ENCODE peak calls at places on chromosomes 13 and 19, in five cellular contexts. I is testis, S is osteoblast, C is mesenchymal stem cell, Y is tibial artery. W is an unnamed sample. For H3K4me1 and H3K27me3, the result is how much of the 10 kb centered on the place peaks cover.

GRCh38 chr19:44925114-44925891 is 10.9 kb downstream of the APOC1 start:
- DNase-seq in I (peak), S (peak), C (peak), Y (peak), W (no peak)

GRCh38 chr19:9917322-9917721 is 19.0 kb downstream of the OLFM2 start:
- DNase-seq in I (peak), S (peak), C (peak), Y (no peak), W (no peak)

GRCh38 chr13:107864543-107865460 is 350.5 kb downstream of the LIG4 start:
- DNase-seq in I (peak), S (peak), C (peak), Y (no peak), W (no peak)

GRCh38 chr13:112760440-112760839 is 70.6 kb downstream of the ATP11A start:
- DNase-seq in I (no peak), S (no peak), C (no peak), Y (no peak), W (no peak)

GRCh38 chr13:20294497-20294896 is 62.4 kb upstream of the GJB6 start:
- DNase-seq in I (no peak), S (no peak), C (no peak), Y (no peak), W (no peak)

GRCh38 chr13:60386250-60386649 is 10.8 kb upstream of the TDRD3 start:
- DNase-seq in I (no peak), S (no peak), C (no peak), Y (no peak), W (no peak)

GRCh38 chr19:5683177-5683886 is 2.5 kb downstream of the HSD11B1L start:
- DNase-seq in I (no peak), S (no peak), C (no peak), Y (no peak), W (no peak)

GRCh38 chr19:15402411-15403150 is 16.2 kb downstream of the AKAP8L start:
- DNase-seq in I (peak), S (peak), C (no peak), Y (peak), W (no peak)

GRCh38 chr19:6071103-6071485 is 39.2 kb downstream of the RFX2 start:
- DNase-seq in I (no peak), S (peak), C (peak), Y (peak), W (no peak)

GRCh38 chr13:97188207-97188606 is 33.9 kb upstream of the MBNL2 start:
- DNase-seq in I (no peak), S (no peak), C (no peak), Y (no peak), W (no peak)

GRCh38 chr13:56659041-56659471 is 481.7 kb upstream of the PRR20A start:
- DNase-seq in I (no peak), S (peak), C (no peak), Y (no peak), W (no peak)

GRCh38 chr13:26475176-26476110 is 82.0 kb upstream of the WASF3 start:
- DNase-seq in I (no peak), S (no peak), C (no peak), Y (no peak), W (no peak)

GRCh38 chr19:51272183-51272817 is 21.4 kb downstream of the SIGLECL1 start:
- DNase-seq in I (no peak), S (peak), C (no peak), Y (no peak), W (no peak)

GRCh38 chr19:42397315-42398166 is 7.4 kb upstream of the CNFN start:
- DNase-seq in I (no peak), S (peak), C (no peak), Y (no peak), W (no peak)

GRCh38 chr13:111526922-111527321 is 206.5 kb downstream of the TEX29 start:
- DNase-seq in I (no peak), S (no peak), C (no peak), Y (no peak), W (no peak)

GRCh38 chr13:111531505-111531904 is 211.1 kb downstream of the TEX29 start:
- DNase-seq in I (no peak), S (no peak), C (no peak), Y (no peak), W (no peak)

GRCh38 chr13:111528513-111528912 is 208.1 kb downstream of the TEX29 start:
- DNase-seq in I (no peak), S (no peak), C (no peak), Y (no peak), W (no peak)

GRCh38 chr13:111532111-111532510 is 211.7 kb downstream of the TEX29 start:
- DNase-seq in I (no peak), S (no peak), C (no peak), Y (no peak), W (no peak)

DNA sequence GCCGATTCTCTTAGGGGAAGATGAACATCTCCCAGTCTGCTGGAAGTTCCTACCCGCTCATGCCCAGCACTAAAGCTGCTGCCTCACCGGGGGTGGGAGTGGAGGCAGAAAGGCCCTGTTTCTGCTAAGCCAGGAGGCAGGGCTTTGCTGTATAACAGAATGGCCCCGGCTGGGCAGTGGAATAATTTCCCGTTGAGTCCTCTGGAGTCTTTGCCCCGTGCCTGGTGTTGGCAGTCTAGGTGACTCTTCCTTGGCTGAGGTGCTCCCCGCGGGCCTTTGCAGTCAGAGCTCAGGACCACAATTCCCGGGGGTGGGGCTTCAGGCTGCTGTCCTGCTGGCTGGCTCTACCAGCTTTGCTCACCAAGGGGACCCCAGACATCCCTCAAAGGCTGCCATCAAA is 209.7 kb downstream of the TEX29 start:
- DNase-seq in I (no peak), S (no peak), C (no peak), Y (no peak), W (no peak)
- H3K4me1 ChIP-seq in I (under half), S (under half), C (under half), Y (under half), W (under half)

DNA sequence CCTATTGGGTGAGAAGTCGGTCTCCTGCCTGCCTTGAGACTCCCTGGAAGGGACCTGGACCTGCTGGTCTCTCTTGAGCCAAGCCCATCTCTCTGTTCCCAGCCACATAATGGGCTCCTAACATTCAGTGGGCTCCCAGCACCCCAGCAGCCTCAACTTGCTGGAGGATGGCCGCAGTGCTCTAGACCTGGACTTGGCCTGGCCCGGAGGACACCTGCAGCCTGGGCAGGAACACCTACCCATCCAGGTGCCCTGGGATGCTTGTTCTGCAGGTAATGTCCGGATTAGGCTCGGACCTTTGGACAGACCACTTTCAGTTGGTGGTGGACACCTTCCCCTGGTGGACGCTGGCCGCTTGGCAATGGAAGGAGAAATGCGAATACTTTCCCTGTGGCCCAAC is 214.6 kb downstream of the URI1 start:
- DNase-seq in I (no peak), S (no peak), C (no peak), Y (no peak), W (no peak)
- H3K4me3 ChIP-seq in I (no peak), S (no peak), C (no peak), Y (no peak), W (no peak)

GRCh38 chr19:28880735-28881401 is 332.1 kb downstream of the UQCRFS1 start:
- DNase-seq in I (no peak), S (no peak), C (no peak), Y (no peak), W (no peak)
- H3K27me3 ChIP-seq in I (under half), S (under half), C (under half), Y (under half), W (under half)

DNA sequence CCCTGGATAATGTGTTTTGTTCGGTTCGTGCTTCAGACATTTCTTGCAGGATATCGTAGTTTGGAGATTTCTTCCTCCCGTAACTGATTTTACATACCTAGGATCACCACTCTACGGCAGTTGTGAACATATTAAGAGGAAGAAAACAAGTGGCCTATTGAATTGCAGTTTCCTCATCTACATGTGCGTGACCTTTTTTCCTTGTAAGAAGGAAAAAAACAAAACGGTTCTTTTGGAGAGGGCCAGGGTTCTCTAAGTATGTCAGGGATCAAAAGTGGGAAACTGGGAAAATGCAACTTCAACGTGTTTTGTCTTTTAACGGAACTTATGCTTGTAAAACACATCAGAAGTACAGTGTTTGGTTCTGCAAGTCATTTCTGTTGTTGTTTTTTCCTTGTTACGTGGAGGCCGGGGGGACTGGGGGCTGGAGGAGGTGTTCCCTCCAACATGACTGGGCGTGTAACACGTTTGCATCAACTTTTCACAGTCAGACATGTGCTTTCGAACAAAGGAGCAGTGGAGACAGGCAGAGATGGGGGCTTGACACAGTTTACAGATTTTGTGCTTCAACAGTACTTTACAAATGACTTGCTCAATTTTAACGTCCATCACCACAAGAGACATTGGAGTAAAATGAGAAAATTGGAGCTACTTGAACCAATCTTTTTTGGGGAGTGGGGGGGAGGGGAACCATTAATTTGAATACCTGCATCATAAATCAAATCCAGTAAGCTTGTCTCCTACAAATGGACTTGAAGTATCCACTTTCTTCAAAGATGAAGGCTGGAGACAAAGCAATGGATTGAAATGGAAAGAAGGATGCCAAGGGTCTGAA is 3.8 kb downstream of the ZC3H4 start:
- DNase-seq in I (no peak), S (no peak), C (peak), Y (no peak), W (no peak)
- H3K4me1 ChIP-seq in I (under half), S (under half), C (under half), Y (under half), W (under half)

DNA sequence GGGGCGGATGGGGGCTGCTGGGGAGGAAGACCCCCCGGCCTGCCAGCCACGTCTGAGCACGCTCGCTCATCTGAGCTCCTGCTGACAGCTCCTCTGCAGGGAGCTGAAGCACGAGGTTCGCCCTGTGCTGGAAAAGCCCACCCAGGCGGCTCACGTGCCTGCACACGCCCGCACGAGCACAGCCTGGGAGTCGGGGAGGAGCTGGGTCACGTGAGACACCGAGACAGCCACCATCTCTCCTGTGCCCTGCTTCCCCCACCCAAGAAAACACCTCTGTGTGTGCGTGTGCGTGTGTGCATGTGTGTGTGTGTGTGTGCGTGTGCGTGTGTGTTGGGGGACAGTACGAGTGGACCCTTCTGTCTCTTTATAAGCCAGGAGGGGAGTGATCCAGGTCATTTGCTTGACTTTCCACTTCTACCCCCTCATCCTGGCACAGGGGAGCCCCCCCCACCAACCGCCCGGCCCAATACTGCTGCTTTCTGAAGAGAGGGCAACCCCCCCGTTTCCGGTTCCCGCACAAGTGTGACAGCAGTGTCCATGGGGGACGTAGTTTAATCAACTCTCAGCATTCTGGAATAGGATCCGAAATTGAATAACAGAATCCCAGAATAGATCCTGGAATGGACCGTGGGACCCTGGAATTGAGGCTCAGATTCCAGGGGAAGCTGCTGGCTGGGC is 42.5 kb downstream of the CELF5 start:
- DNase-seq in I (peak), S (peak), C (no peak), Y (no peak), W (no peak)
- H3K4me3 ChIP-seq in I (no peak), S (no peak), C (no peak), Y (no peak), W (no peak)

DNA sequence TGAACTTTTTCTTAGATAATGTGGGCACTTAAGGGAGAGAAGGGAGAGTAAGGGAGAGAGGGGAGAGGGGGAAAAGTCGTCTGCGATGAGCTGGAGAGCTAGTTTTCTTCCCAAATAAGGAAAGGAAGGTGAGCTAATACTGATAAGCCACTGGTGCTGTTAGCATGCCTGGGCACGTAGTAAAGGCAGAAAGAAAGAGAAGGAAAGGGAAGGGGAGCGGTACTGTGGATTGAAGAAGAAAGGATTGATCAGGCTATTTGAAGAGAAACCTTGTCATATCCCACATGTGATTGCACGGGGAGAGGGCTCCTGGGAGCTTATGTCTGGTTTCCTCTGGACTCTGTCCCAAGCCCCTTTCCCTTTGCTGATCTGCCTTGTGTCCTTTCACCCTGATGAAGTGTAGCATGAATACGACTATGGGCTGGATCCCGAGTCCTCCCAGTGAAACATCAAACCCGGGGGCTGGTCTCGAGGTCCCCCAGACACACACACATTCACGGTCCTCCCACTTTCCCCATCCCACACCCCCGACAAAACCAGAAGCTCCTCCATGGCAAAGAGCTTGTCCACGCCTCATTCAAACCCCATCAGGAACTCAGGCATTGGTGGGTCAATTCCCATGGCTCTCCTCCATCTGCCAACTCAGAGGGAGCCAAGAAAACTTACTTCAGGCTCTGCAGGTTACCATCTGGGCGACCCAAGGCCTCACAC is 30.6 kb downstream of the NLRP13 start:
- DNase-seq in I (no peak), S (no peak), C (no peak), Y (no peak), W (no peak)
- H3K27me3 ChIP-seq in I (under half), S (under half), C (under half), Y (under half), W (under half)

GRCh38 chr19:53885036-53885435 is 3.0 kb downstream of the PRKCG start:
- DNase-seq in I (no peak), S (no peak), C (no peak), Y (no peak), W (no peak)

GRCh38 chr19:53882391-53883050 is 524 bp downstream of the PRKCG start:
- DNase-seq in I (no peak), S (peak), C (no peak), Y (no peak), W (no peak)

GRCh38 chr19:53884256-53884655 is 2.3 kb downstream of the PRKCG start:
- DNase-seq in I (no peak), S (peak), C (no peak), Y (no peak), W (no peak)

GRCh38 chr19:53883231-53883661 is 1.2 kb downstream of the PRKCG start:
- DNase-seq in I (no peak), S (peak), C (no peak), Y (no peak), W (no peak)

GRCh38 chr19:53883741-53884140 is 1.7 kb downstream of the PRKCG start:
- DNase-seq in I (no peak), S (peak), C (no peak), Y (no peak), W (no peak)
- H3K4me1 ChIP-seq in I (under half), S (under half), C (under half), Y (under half), W (under half)

DNA sequence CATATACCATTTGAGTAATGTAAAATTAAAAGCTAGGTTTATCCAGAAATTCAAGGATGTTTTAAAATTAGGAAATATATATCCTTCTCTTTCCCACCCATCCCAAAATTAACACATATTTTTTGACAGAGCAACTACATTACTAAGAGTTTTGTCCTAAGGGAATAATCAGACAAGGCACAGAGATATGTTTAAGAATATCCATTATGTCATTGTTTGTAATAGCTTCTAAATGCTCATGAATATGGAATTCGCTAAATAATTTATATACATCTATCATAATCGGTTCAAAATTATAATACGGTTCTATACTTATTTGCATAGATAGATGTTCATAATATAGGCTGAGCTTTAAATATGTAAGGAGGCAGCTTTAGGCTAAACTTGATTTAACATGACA is 9.8 kb downstream of the UBL3 start:
- DNase-seq in I (no peak), S (peak), C (no peak), Y (no peak), W (no peak)
- H3K4me3 ChIP-seq in I (no peak), S (no peak), C (no peak), Y (no peak), W (no peak)